ENCODE peak calls at places on chromosome 6, in six cellular contexts. One of them, this sample, is unnamed.

GRCh38 chr6:1771324-1771723 is 161.6 kb downstream of the FOXC1 start:
- DNase-seq in stimulated activated naive B cell treated with anti-CD40 and anti-IgM and Interleukin-4, amounts not matched to agents 10 μg/mL and 1 μg/mL and 100 μg/mL, for 72 hours: no peak
- DNase-seq in stimulated activated CD8-positive, alpha-beta memory T cell treated with anti-CD3 and anti-CD28 coated beads, Interleukin-2, amount 100 ng/mL, for 48 hours: no peak
- DNase-seq in EH: peak
- DNase-seq in central memory CD4-positive, alpha-beta T cell: no peak
- DNase-seq in midbrain: no peak
- DNase-seq in this sample: no peak

GRCh38 chr6:111377558-111378120 is 105.4 kb downstream of the REV3L start:
- DNase-seq in EH: peak
- DNase-seq in midbrain: no peak
- DNase-seq in stimulated activated CD8-positive, alpha-beta memory T cell treated with anti-CD3 and anti-CD28 coated beads, Interleukin-2, amount 100 ng/mL, for 48 hours: no peak
- DNase-seq in stimulated activated naive B cell treated with anti-CD40 and anti-IgM and Interleukin-4, amounts not matched to agents 10 μg/mL and 1 μg/mL and 100 μg/mL, for 72 hours: no peak
- DNase-seq in central memory CD4-positive, alpha-beta T cell: no peak
- DNase-seq in this sample: no peak

GRCh38 chr6:506508-506907 is 115.0 kb downstream of the IRF4 start:
- DNase-seq in stimulated activated naive B cell treated with anti-CD40 and anti-IgM and Interleukin-4, amounts not matched to agents 10 μg/mL and 1 μg/mL and 100 μg/mL, for 72 hours: peak
- DNase-seq in EH: no peak
- DNase-seq in midbrain: no peak
- DNase-seq in stimulated activated CD8-positive, alpha-beta memory T cell treated with anti-CD3 and anti-CD28 coated beads, Interleukin-2, amount 100 ng/mL, for 48 hours: no peak
- DNase-seq in central memory CD4-positive, alpha-beta T cell: no peak
- DNase-seq in this sample: no peak

GRCh38 chr6:158028421-158028820 is 46.8 kb downstream of the SYNJ2 start:
- DNase-seq in EH: no peak
- DNase-seq in midbrain: no peak
- DNase-seq in central memory CD4-positive, alpha-beta T cell: no peak
- DNase-seq in stimulated activated naive B cell treated with anti-CD40 and anti-IgM and Interleukin-4, amounts not matched to agents 10 μg/mL and 1 μg/mL and 100 μg/mL, for 72 hours: no peak
- DNase-seq in stimulated activated CD8-positive, alpha-beta memory T cell treated with anti-CD3 and anti-CD28 coated beads, Interleukin-2, amount 100 ng/mL, for 48 hours: no peak
- DNase-seq in this sample: no peak

GRCh38 chr6:11386323-11386722 is 151.2 kb upstream of the TMEM170B start:
- DNase-seq in stimulated activated naive B cell treated with anti-CD40 and anti-IgM and Interleukin-4, amounts not matched to agents 10 μg/mL and 1 μg/mL and 100 μg/mL, for 72 hours: peak
- DNase-seq in central memory CD4-positive, alpha-beta T cell: no peak
- DNase-seq in midbrain: no peak
- DNase-seq in EH: no peak
- DNase-seq in stimulated activated CD8-positive, alpha-beta memory T cell treated with anti-CD3 and anti-CD28 coated beads, Interleukin-2, amount 100 ng/mL, for 48 hours: no peak
- DNase-seq in this sample: no peak

GRCh38 chr6:22147983-22148797 is 148.6 kb downstream of the PRL start:
- DNase-seq in stimulated activated naive B cell treated with anti-CD40 and anti-IgM and Interleukin-4, amounts not matched to agents 10 μg/mL and 1 μg/mL and 100 μg/mL, for 72 hours: no peak
- DNase-seq in stimulated activated CD8-positive, alpha-beta memory T cell treated with anti-CD3 and anti-CD28 coated beads, Interleukin-2, amount 100 ng/mL, for 48 hours: no peak
- DNase-seq in central memory CD4-positive, alpha-beta T cell: no peak
- DNase-seq in EH: peak
- DNase-seq in midbrain: peak
- DNase-seq in this sample: peak

GRCh38 chr6:10315631-10316145 is 99.2 kb downstream of the TFAP2A start:
- DNase-seq in stimulated activated naive B cell treated with anti-CD40 and anti-IgM and Interleukin-4, amounts not matched to agents 10 μg/mL and 1 μg/mL and 100 μg/mL, for 72 hours: no peak
- DNase-seq in midbrain: peak
- DNase-seq in central memory CD4-positive, alpha-beta T cell: no peak
- DNase-seq in stimulated activated CD8-positive, alpha-beta memory T cell treated with anti-CD3 and anti-CD28 coated beads, Interleukin-2, amount 100 ng/mL, for 48 hours: no peak
- DNase-seq in EH: no peak
- DNase-seq in this sample: no peak

GRCh38 chr6:88614306-88614877 is 349.0 kb downstream of the RNGTT start:
- DNase-seq in midbrain: no peak
- DNase-seq in EH: no peak
- DNase-seq in stimulated activated naive B cell treated with anti-CD40 and anti-IgM and Interleukin-4, amounts not matched to agents 10 μg/mL and 1 μg/mL and 100 μg/mL, for 72 hours: no peak
- DNase-seq in stimulated activated CD8-positive, alpha-beta memory T cell treated with anti-CD3 and anti-CD28 coated beads, Interleukin-2, amount 100 ng/mL, for 48 hours: no peak
- DNase-seq in central memory CD4-positive, alpha-beta T cell: no peak
- DNase-seq in this sample: no peak

GRCh38 chr6:143027058-143027457 is 33.6 kb upstream of the AIG1 start:
- DNase-seq in central memory CD4-positive, alpha-beta T cell: peak
- DNase-seq in EH: peak
- DNase-seq in stimulated activated CD8-positive, alpha-beta memory T cell treated with anti-CD3 and anti-CD28 coated beads, Interleukin-2, amount 100 ng/mL, for 48 hours: peak
- DNase-seq in midbrain: peak
- DNase-seq in stimulated activated naive B cell treated with anti-CD40 and anti-IgM and Interleukin-4, amounts not matched to agents 10 μg/mL and 1 μg/mL and 100 μg/mL, for 72 hours: no peak
- DNase-seq in this sample: no peak

GRCh38 chr6:170265655-170266054 is 25.2 kb downstream of the DLL1 start:
- DNase-seq in stimulated activated naive B cell treated with anti-CD40 and anti-IgM and Interleukin-4, amounts not matched to agents 10 μg/mL and 1 μg/mL and 100 μg/mL, for 72 hours: no peak
- DNase-seq in EH: no peak
- DNase-seq in stimulated activated CD8-positive, alpha-beta memory T cell treated with anti-CD3 and anti-CD28 coated beads, Interleukin-2, amount 100 ng/mL, for 48 hours: no peak
- DNase-seq in central memory CD4-positive, alpha-beta T cell: no peak
- DNase-seq in midbrain: peak
- DNase-seq in this sample: no peak

GRCh38 chr6:134060491-134061106 is 8.2 kb upstream of the SLC2A12 start:
- DNase-seq in stimulated activated CD8-positive, alpha-beta memory T cell treated with anti-CD3 and anti-CD28 coated beads, Interleukin-2, amount 100 ng/mL, for 48 hours: no peak
- DNase-seq in midbrain: no peak
- DNase-seq in EH: peak
- DNase-seq in stimulated activated naive B cell treated with anti-CD40 and anti-IgM and Interleukin-4, amounts not matched to agents 10 μg/mL and 1 μg/mL and 100 μg/mL, for 72 hours: no peak
- DNase-seq in central memory CD4-positive, alpha-beta T cell: no peak
- DNase-seq in this sample: no peak

GRCh38 chr6:3724451-3725144 is 26.9 kb downstream of the PXDC1 start:
- DNase-seq in stimulated activated CD8-positive, alpha-beta memory T cell treated with anti-CD3 and anti-CD28 coated beads, Interleukin-2, amount 100 ng/mL, for 48 hours: no peak
- DNase-seq in midbrain: no peak
- DNase-seq in EH: peak
- DNase-seq in stimulated activated naive B cell treated with anti-CD40 and anti-IgM and Interleukin-4, amounts not matched to agents 10 μg/mL and 1 μg/mL and 100 μg/mL, for 72 hours: no peak
- DNase-seq in central memory CD4-positive, alpha-beta T cell: no peak
- DNase-seq in this sample: no peak

GRCh38 chr6:69796081-69796626 is 656 bp downstream of the LMBRD1 start:
- DNase-seq in stimulated activated naive B cell treated with anti-CD40 and anti-IgM and Interleukin-4, amounts not matched to agents 10 μg/mL and 1 μg/mL and 100 μg/mL, for 72 hours: peak
- DNase-seq in EH: peak
- DNase-seq in central memory CD4-positive, alpha-beta T cell: peak
- DNase-seq in midbrain: peak
- DNase-seq in stimulated activated CD8-positive, alpha-beta memory T cell treated with anti-CD3 and anti-CD28 coated beads, Interleukin-2, amount 100 ng/mL, for 48 hours: peak
- DNase-seq in this sample: peak

GRCh38 chr6:55943329-55943728 is 67.9 kb upstream of the BMP5 start:
- DNase-seq in stimulated activated CD8-positive, alpha-beta memory T cell treated with anti-CD3 and anti-CD28 coated beads, Interleukin-2, amount 100 ng/mL, for 48 hours: no peak
- DNase-seq in central memory CD4-positive, alpha-beta T cell: no peak
- DNase-seq in stimulated activated naive B cell treated with anti-CD40 and anti-IgM and Interleukin-4, amounts not matched to agents 10 μg/mL and 1 μg/mL and 100 μg/mL, for 72 hours: no peak
- DNase-seq in midbrain: no peak
- DNase-seq in EH: peak
- DNase-seq in this sample: no peak

GRCh38 chr6:158621694-158622544 is 22.6 kb downstream of the DYNLT1 start:
- DNase-seq in central memory CD4-positive, alpha-beta T cell: no peak
- DNase-seq in EH: no peak
- DNase-seq in stimulated activated naive B cell treated with anti-CD40 and anti-IgM and Interleukin-4, amounts not matched to agents 10 μg/mL and 1 μg/mL and 100 μg/mL, for 72 hours: no peak
- DNase-seq in midbrain: no peak
- DNase-seq in stimulated activated CD8-positive, alpha-beta memory T cell treated with anti-CD3 and anti-CD28 coated beads, Interleukin-2, amount 100 ng/mL, for 48 hours: no peak
- DNase-seq in this sample: no peak

GRCh38 chr6:128806274-128806673 is 76.7 kb upstream of the LAMA2 start:
- DNase-seq in stimulated activated naive B cell treated with anti-CD40 and anti-IgM and Interleukin-4, amounts not matched to agents 10 μg/mL and 1 μg/mL and 100 μg/mL, for 72 hours: no peak
- DNase-seq in midbrain: no peak
- DNase-seq in central memory CD4-positive, alpha-beta T cell: no peak
- DNase-seq in stimulated activated CD8-positive, alpha-beta memory T cell treated with anti-CD3 and anti-CD28 coated beads, Interleukin-2, amount 100 ng/mL, for 48 hours: no peak
- DNase-seq in EH: peak
- DNase-seq in this sample: no peak

GRCh38 chr6:87683890-87684289 is 18.1 kb downstream of the AKIRIN2 start:
- DNase-seq in EH: no peak
- DNase-seq in stimulated activated naive B cell treated with anti-CD40 and anti-IgM and Interleukin-4, amounts not matched to agents 10 μg/mL and 1 μg/mL and 100 μg/mL, for 72 hours: no peak
- DNase-seq in central memory CD4-positive, alpha-beta T cell: no peak
- DNase-seq in midbrain: no peak
- DNase-seq in stimulated activated CD8-positive, alpha-beta memory T cell treated with anti-CD3 and anti-CD28 coated beads, Interleukin-2, amount 100 ng/mL, for 48 hours: no peak
- DNase-seq in this sample: no peak